ENCODE peak calls at places on chromosomes 16 and 17, in eight cellular contexts. D is cardiac muscle cell, U is Caco-2, R is body of pancreas, Y is uterus, W is spleen, J is sigmoid colon, I is neuronal stem cell. X is an unnamed sample.

GRCh38 chr17:1108810-1109605 is 70.8 kb downstream of the ABR start:
- DNase-seq in W (peak; percentile 94), D (peak; percentile 75), R (peak; percentile 50), J (peak; percentile 80), U (peak; percentile 68), I (no peak), Y (no peak), X (peak; percentile 70)

GRCh38 chr17:61450641-61451537 is 1.3 kb upstream of the TBX4 start:
- DNase-seq in U (no peak), R (no peak), J (peak; percentile 59), W (no peak), Y (no peak), I (no peak), D (no peak), X (no peak)

GRCh38 chr16:11948819-11949218 is 7.0 kb upstream of the NPIPB2 start:
- DNase-seq in D (no peak), W (no peak), J (no peak), R (no peak), Y (no peak), U (no peak), I (no peak), X (no peak)

GRCh38 chr17:82371333-82372062 is at the start of gene UTS2R:
- DNase-seq in D (no peak), R (peak; percentile 38), W (no peak), I (no peak), U (no peak), Y (no peak), J (no peak), X (no peak)

GRCh38 chr17:76855105-76855504 is 13.1 kb upstream of the MGAT5B start:
- DNase-seq in J (no peak), Y (no peak), U (no peak), D (no peak), W (no peak), I (no peak), R (no peak), X (no peak)

GRCh38 chr17:63222655-63223054 is 223.5 kb downstream of the CYB561 start:
- DNase-seq in Y (no peak), J (no peak), D (peak; percentile 6), I (no peak), W (no peak), U (no peak), R (no peak), X (no peak)

GRCh38 chr16:19375561-19376158 is 42.0 kb upstream of the TMC5 start:
- DNase-seq in D (peak; percentile 71), Y (peak; percentile 21), J (no peak), U (peak; percentile 46), W (no peak), R (peak; percentile 54), I (peak; percentile 56), X (no peak)

GRCh38 chr16:78125112-78125844 is 25.8 kb downstream of the WWOX start:
- DNase-seq in J (no peak), Y (no peak), R (no peak), U (no peak), I (no peak), D (no peak), W (no peak), X (no peak)

GRCh38 chr17:6706996-6707395 is 6.2 kb downstream of the SLC13A5 start:
- DNase-seq in J (no peak), D (no peak), R (no peak), U (no peak), Y (no peak), W (no peak), I (no peak), X (no peak)

GRCh38 chr17:59332890-59333377 is 1.5 kb downstream of the YPEL2 start:
- DNase-seq in W (peak; percentile 77), I (no peak), Y (peak; percentile 35), U (no peak), D (peak; percentile 59), J (peak; percentile 75), R (peak; percentile 48), X (no peak)

GRCh38 chr17:58233547-58233946 is 4.8 kb upstream of the LPO start:
- DNase-seq in D (no peak), W (no peak), U (no peak), Y (no peak), J (no peak), I (no peak), R (no peak), X (no peak)

GRCh38 chr17:50129946-50130777 is at the start of gene SAMD14:
- DNase-seq in U (no peak), J (no peak), Y (no peak), R (no peak), W (no peak), I (no peak), D (no peak), X (peak; percentile 59)

GRCh38 chr17:151004-151403 is 13.6 kb downstream of the SCGB1C2 start:
- DNase-seq in Y (no peak), U (no peak), I (no peak), D (no peak), W (no peak), R (no peak), J (peak; percentile 21), X (no peak)

GRCh38 chr16:67198238-67198734 is 645 bp upstream of the ELMO3 start:
- DNase-seq in I (no peak), D (peak; percentile 37), R (peak; percentile 55), Y (no peak), U (peak; percentile 53), W (no peak), J (no peak), X (peak; percentile 25)

GRCh38 chr16:2146739-2147138 is 1.7 kb upstream of the RAB26 start:
- DNase-seq in Y (no peak), R (no peak), I (no peak), W (peak; percentile 72), J (no peak), D (no peak), U (no peak), X (no peak)

GRCh38 chr17:55463600-55463999 is 42.0 kb upstream of the MMD start:
- DNase-seq in I (no peak), U (no peak), R (no peak), Y (no peak), J (no peak), D (no peak), W (no peak), X (no peak)

GRCh38 chr16:724188-725040 is 1.8 kb downstream of the CCDC78 start:
- DNase-seq in J (no peak), Y (no peak), R (no peak), W (no peak), I (no peak), D (no peak), U (no peak), X (no peak)

GRCh38 chr16:81560979-81561657 is 116.5 kb downstream of the CMIP start:
- DNase-seq in W (no peak), Y (no peak), D (no peak), I (no peak), U (no peak), J (no peak), R (no peak), X (no peak)

GRCh38 chr16:4370570-4371480 is 823 bp upstream of the VASN start:
- DNase-seq in I (no peak), W (peak; percentile 85), R (peak; percentile 40), Y (peak; percentile 76), D (peak; percentile 99), J (peak; percentile 90), U (no peak), X (no peak)

GRCh38 chr16:82655315-82655714 is 28.5 kb downstream of the CDH13 start:
- DNase-seq in U (no peak), W (no peak), R (peak; percentile 15), I (no peak), D (peak; percentile 81), J (peak; percentile 43), Y (peak; percentile 22), X (peak; percentile 77)

GRCh38 chr16:66728117-66728787 is 23.2 kb downstream of the DYNC1LI2 start:
- DNase-seq in W (no peak), J (peak; percentile 67), D (peak; percentile 80), Y (peak; percentile 31), I (no peak), U (peak; percentile 35), R (peak; percentile 37), X (no peak)

GRCh38 chr17:68435361-68435760 is 21.9 kb downstream of the WIPI1 start:
- DNase-seq in I (no peak), D (no peak), W (peak; percentile 40), Y (no peak), R (no peak), J (no peak), U (no peak), X (no peak)
- H3K4me1 ChIP-seq in I (no peaks in the 10 kb centered on the region), D (peaks cover 2% of the 10 kb centered on the region), W (peaks cover 40% of the 10 kb centered on the region), Y (no peaks in the 10 kb centered on the region), R (peaks cover 16% of the 10 kb centered on the region), J (peaks cover 19% of the 10 kb centered on the region), U (peaks cover 8% of the 10 kb centered on the region), X (peaks cover 32% of the 10 kb centered on the region)

DNA sequence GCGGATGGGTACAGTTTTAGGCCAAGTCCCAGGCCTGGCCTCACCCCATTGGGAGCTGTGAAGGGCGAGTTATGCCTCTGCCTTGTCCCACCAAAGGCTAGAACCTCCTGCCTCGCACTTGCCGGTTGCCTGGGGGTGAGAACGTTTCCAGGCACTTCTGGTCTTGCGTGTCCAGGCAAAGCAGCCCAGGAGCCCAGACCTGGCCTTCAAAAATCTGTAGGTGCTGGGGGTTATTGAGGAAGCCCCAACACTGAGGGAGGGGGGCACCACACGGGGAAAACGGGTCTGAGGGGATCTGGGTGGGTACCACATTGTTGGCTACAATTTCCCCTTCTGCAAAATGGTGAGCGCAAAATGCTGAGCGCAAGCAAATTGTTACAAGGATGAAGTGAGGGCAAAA is 12.2 kb upstream of the ATP2C2 start:
- DNase-seq in U (no peak), J (no peak), Y (no peak), D (no peak), R (no peak), I (no peak), W (peak; percentile 41), X (no peak)
- H3K4me1 ChIP-seq in U (peaks cover 17% of the 10 kb centered on the region), J (no peaks in the 10 kb centered on the region), Y (no peaks in the 10 kb centered on the region), D (no peaks in the 10 kb centered on the region), R (no peaks in the 10 kb centered on the region), I (peaks cover 38% of the 10 kb centered on the region), W (no peaks in the 10 kb centered on the region), X (peaks cover 10% of the 10 kb centered on the region)

GRCh38 chr16:21526923-21527807 is 72.2 kb upstream of the METTL9 start:
- DNase-seq in D (no peak), I (no peak), R (no peak), Y (no peak), J (no peak), W (peak; percentile 68), U (no peak), X (no peak)
- H3K4me1 ChIP-seq in D (no peaks in the 10 kb centered on the region), I (peaks cover 31% of the 10 kb centered on the region), R (peaks cover 3% of the 10 kb centered on the region), Y (no peaks in the 10 kb centered on the region), J (no peaks in the 10 kb centered on the region), W (no peaks in the 10 kb centered on the region), U (peaks cover 37% of the 10 kb centered on the region), X (no peaks in the 10 kb centered on the region)

DNA sequence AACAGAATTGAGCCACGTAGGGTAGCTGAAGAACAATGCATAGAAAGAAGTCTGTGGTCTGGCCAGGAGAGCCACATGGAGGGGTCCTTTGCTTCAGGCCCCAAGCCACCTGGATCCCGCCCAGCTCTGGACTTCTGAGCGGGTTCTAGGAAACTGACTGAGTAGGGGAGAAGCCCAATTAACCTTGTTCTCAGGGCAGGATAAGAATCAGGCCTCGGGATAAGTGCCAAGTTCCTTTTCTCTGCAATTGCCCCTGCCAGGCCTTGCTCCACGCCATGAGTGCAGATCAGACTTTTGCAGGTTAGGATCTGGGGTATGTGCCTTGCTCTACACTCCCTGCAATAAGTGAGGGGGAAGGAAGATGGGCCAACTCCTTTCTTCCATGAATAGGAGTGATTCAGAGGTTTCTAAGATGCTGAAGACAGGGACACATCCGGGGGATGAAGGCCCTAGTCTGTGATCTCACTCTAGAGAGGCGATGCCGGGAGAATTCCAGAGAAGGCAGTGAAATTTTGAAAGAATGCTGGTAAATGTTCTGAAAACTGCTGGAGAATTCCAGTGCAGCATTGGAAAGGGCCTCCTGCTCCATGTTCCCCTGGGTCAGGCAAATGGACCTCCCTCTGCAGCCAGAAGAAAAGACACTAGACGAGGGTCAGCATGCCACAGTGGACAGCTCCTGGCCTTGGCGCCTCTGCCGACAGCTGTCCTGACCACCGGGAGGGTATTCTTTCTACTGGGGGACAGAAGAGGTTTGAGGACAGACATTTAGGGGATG is 5.8 kb downstream of the NEUROD2 start:
- DNase-seq in W (no peak), Y (no peak), I (no peak), J (no peak), D (no peak), U (no peak), R (no peak), X (no peak)
- H3K4me1 ChIP-seq in W (peaks cover 62% of the 10 kb centered on the region), Y (peaks cover 19% of the 10 kb centered on the region), I (peaks cover 2% of the 10 kb centered on the region), J (peaks cover 45% of the 10 kb centered on the region), D (peaks cover 4% of the 10 kb centered on the region), U (peaks cover 12% of the 10 kb centered on the region), R (peaks cover 49% of the 10 kb centered on the region), X (peaks cover 14% of the 10 kb centered on the region)